ENCODE peak calls at places on chromosomes 12 and 14, in five cellular contexts. B is nucleus accumbens; X is stimulated activated CD8-positive, alpha-beta memory T cell treated with anti-CD3 and anti-CD28 coated beads, Interleukin-7, amount 100 ng/mL, for 1 hour; S is lower lobe of right lung; F is iPS-NIHi11. Y is an unnamed sample.

GRCh38 chr12:47954467-47955045 is 8.8 kb upstream of the TMEM106C start:
- DNase-seq in F (no peak), X (no peak), S (no peak), B (no peak), Y (no peak)

GRCh38 chr14:23865502-23865901 is 88.1 kb upstream of the DHRS4 start:
- DNase-seq in F (no peak), X (no peak), S (no peak), B (no peak), Y (no peak)

GRCh38 chr12:122732611-122733010 is 2.0 kb upstream of the HCAR1 start:
- DNase-seq in F (no peak), X (no peak), S (no peak), B (no peak), Y (no peak)

GRCh38 chr14:52446355-52446754 is 106.0 kb downstream of the TXNDC16 start:
- DNase-seq in X (no peak), F (no peak), B (no peak), S (no peak), Y (no peak)

GRCh38 chr12:50101663-50102062 is 2.1 kb upstream of the GPD1 start:
- DNase-seq in X (no peak), S (no peak), B (no peak), F (peak), Y (no peak)

GRCh38 chr12:13164859-13165577 is 31.5 kb upstream of the EMP1 start:
- DNase-seq in F (no peak), X (no peak), S (no peak), B (no peak), Y (no peak)

GRCh38 chr12:50505945-50506344 is 1.2 kb downstream of the DIP2B start:
- DNase-seq in X (no peak), F (no peak), S (no peak), B (peak), Y (peak)

GRCh38 chr12:118102070-118102469 is 1.7 kb downstream of the VSIG10 start:
- DNase-seq in X (no peak), B (no peak), F (peak), S (no peak), Y (no peak)

GRCh38 chr12:97536353-97536752 is 73.7 kb downstream of the RMST start:
- DNase-seq in F (no peak), B (no peak), X (no peak), S (no peak), Y (no peak)

GRCh38 chr12:112941528-112942335 is 3.5 kb downstream of the OAS3 start:
- DNase-seq in B (no peak), X (no peak), F (no peak), S (no peak), Y (no peak)

GRCh38 chr14:105480807-105481801 is 5.6 kb upstream of the CRIP1 start:
- DNase-seq in S (peak), B (peak), F (peak), X (peak), Y (peak)

GRCh38 chr12:124428792-124429281 is 133.9 kb downstream of the RFLNA start:
- DNase-seq in F (no peak), B (no peak), X (no peak), S (no peak), Y (no peak)